ENCODE peak calls at places on chromosomes 5 and 9, in five cellular contexts. One of them, this sample, is unnamed. For H3K9me3, the result is how much of the 10 kb centered on the place peaks cover.

GRCh38 chr9:82645591-82645990 is 417.4 kb downstream of the RASEF start:
- DNase-seq in stomach: no peak
- DNase-seq in tibial nerve: no peak
- DNase-seq in sigmoid colon: no peak
- DNase-seq in A549: no peak
- DNase-seq in this sample: no peak

GRCh38 chr9:88583901-88584596 is 49.1 kb downstream of the NXNL2 start:
- DNase-seq in stomach: no peak
- DNase-seq in A549: no peak
- DNase-seq in tibial nerve: no peak
- DNase-seq in sigmoid colon: no peak
- DNase-seq in this sample: no peak

GRCh38 chr9:10282084-10282483 is 330.7 kb downstream of the PTPRD start:
- DNase-seq in sigmoid colon: no peak
- DNase-seq in stomach: no peak
- DNase-seq in A549: no peak
- DNase-seq in tibial nerve: no peak
- DNase-seq in this sample: no peak

GRCh38 chr5:127001621-127002296 is 28.6 kb downstream of the MARCHF3 start:
- DNase-seq in stomach: no peak
- DNase-seq in tibial nerve: no peak
- DNase-seq in A549: no peak
- DNase-seq in sigmoid colon: no peak
- DNase-seq in this sample: no peak

GRCh38 chr9:26744362-26744965 is 148.1 kb downstream of the CAAP1 start:
- DNase-seq in tibial nerve: no peak
- DNase-seq in A549: peak
- DNase-seq in sigmoid colon: no peak
- DNase-seq in stomach: no peak
- DNase-seq in this sample: no peak

GRCh38 chr9:79592736-79593493 is 21.1 kb downstream of the TLE4 start:
- DNase-seq in A549: no peak
- DNase-seq in sigmoid colon: no peak
- DNase-seq in tibial nerve: no peak
- DNase-seq in stomach: no peak
- DNase-seq in this sample: no peak

GRCh38 chr9:114706709-114707108 is 24.7 kb upstream of the TEX48 start:
- DNase-seq in sigmoid colon: no peak
- DNase-seq in A549: no peak
- DNase-seq in stomach: no peak
- DNase-seq in tibial nerve: no peak
- DNase-seq in this sample: no peak

GRCh38 chr5:95838001-95838520 is 15.5 kb upstream of the GLRX start:
- DNase-seq in A549: no peak
- DNase-seq in sigmoid colon: no peak
- DNase-seq in stomach: no peak
- DNase-seq in tibial nerve: no peak
- DNase-seq in this sample: no peak

GRCh38 chr5:124705577-124705976 is 40.9 kb downstream of the ZNF608 start:
- DNase-seq in sigmoid colon: no peak
- DNase-seq in A549: no peak
- DNase-seq in tibial nerve: no peak
- DNase-seq in stomach: no peak
- DNase-seq in this sample: no peak

GRCh38 chr9:70080481-70081119 is 37.0 kb downstream of the MAMDC2 start:
- DNase-seq in tibial nerve: peak
- DNase-seq in sigmoid colon: peak
- DNase-seq in A549: no peak
- DNase-seq in stomach: no peak
- DNase-seq in this sample: peak

GRCh38 chr9:90219548-90220118 is 423.0 kb downstream of the DIRAS2 start:
- DNase-seq in stomach: peak
- DNase-seq in A549: peak
- DNase-seq in tibial nerve: peak
- DNase-seq in sigmoid colon: no peak
- DNase-seq in this sample: no peak

GRCh38 chr5:122053181-122054109 is 24.6 kb downstream of the LOX start:
- DNase-seq in A549: no peak
- DNase-seq in tibial nerve: no peak
- DNase-seq in sigmoid colon: peak
- DNase-seq in stomach: no peak
- DNase-seq in this sample: no peak

GRCh38 chr5:90709323-90710148 is 150.9 kb downstream of the ADGRV1 start:
- DNase-seq in A549: peak
- DNase-seq in tibial nerve: peak
- DNase-seq in stomach: peak
- DNase-seq in sigmoid colon: no peak
- DNase-seq in this sample: no peak

GRCh38 chr9:135455401-135456030 is 24.1 kb upstream of the PPP1R26 start:
- DNase-seq in stomach: no peak
- DNase-seq in sigmoid colon: no peak
- DNase-seq in A549: no peak
- DNase-seq in tibial nerve: no peak
- DNase-seq in this sample: no peak

GRCh38 chr9:18115131-18115530 is 358.8 kb upstream of the ADAMTSL1 start:
- DNase-seq in sigmoid colon: no peak
- DNase-seq in stomach: no peak
- DNase-seq in A549: no peak
- DNase-seq in tibial nerve: no peak
- DNase-seq in this sample: peak

GRCh38 chr9:110921705-110922104 is 116.6 kb downstream of the LPAR1 start:
- DNase-seq in stomach: no peak
- DNase-seq in A549: no peak
- DNase-seq in tibial nerve: no peak
- DNase-seq in sigmoid colon: no peak
- DNase-seq in this sample: no peak

GRCh38 chr5:12392246-12392645 is 488.0 kb upstream of the CTNND2 start:
- DNase-seq in tibial nerve: no peak
- DNase-seq in A549: no peak
- DNase-seq in stomach: no peak
- DNase-seq in sigmoid colon: no peak
- DNase-seq in this sample: no peak

GRCh38 chr9:137461663-137462395 is 2.7 kb upstream of the NSMF start:
- DNase-seq in tibial nerve: no peak
- DNase-seq in stomach: peak
- DNase-seq in sigmoid colon: peak
- DNase-seq in A549: peak
- DNase-seq in this sample: peak

GRCh38 chr5:117889592-117889991 is 1098.8 kb downstream of the DTWD2 start:
- DNase-seq in A549: no peak
- DNase-seq in stomach: no peak
- DNase-seq in sigmoid colon: no peak
- DNase-seq in tibial nerve: no peak
- DNase-seq in this sample: no peak

GRCh38 chr5:135502836-135503520 is 32.8 kb downstream of the NEUROG1 start:
- DNase-seq in sigmoid colon: no peak
- DNase-seq in stomach: no peak
- DNase-seq in tibial nerve: no peak
- DNase-seq in A549: no peak
- DNase-seq in this sample: no peak

GRCh38 chr9:111691686-111692329 is 30.4 kb downstream of the GNG10 start:
- DNase-seq in sigmoid colon: no peak
- DNase-seq in stomach: no peak
- DNase-seq in A549: peak
- DNase-seq in tibial nerve: no peak
- DNase-seq in this sample: no peak

GRCh38 chr9:91746904-91747303 is 203.1 kb downstream of the ROR2 start:
- DNase-seq in stomach: no peak
- DNase-seq in tibial nerve: no peak
- DNase-seq in A549: no peak
- DNase-seq in sigmoid colon: no peak
- DNase-seq in this sample: no peak

GRCh38 chr5:174998131-174998730 is 273.8 kb downstream of the MSX2 start:
- DNase-seq in sigmoid colon: no peak
- DNase-seq in tibial nerve: no peak
- DNase-seq in stomach: no peak
- DNase-seq in A549: no peak
- DNase-seq in this sample: no peak

GRCh38 chr5:18772475-18772874 is 1138.2 kb downstream of the TAF11L14 start:
- DNase-seq in stomach: no peak
- DNase-seq in sigmoid colon: no peak
- DNase-seq in tibial nerve: no peak
- DNase-seq in A549: peak
- DNase-seq in this sample: no peak

GRCh38 chr9:130681769-130682489 is 11.7 kb upstream of the EXOSC2 start:
- DNase-seq in stomach: no peak
- DNase-seq in sigmoid colon: no peak
- DNase-seq in tibial nerve: no peak
- DNase-seq in A549: no peak
- DNase-seq in this sample: peak

GRCh38 chr5:135353952-135354721 is 44.9 kb downstream of the MACROH2A1 start:
- DNase-seq in sigmoid colon: peak
- DNase-seq in stomach: no peak
- DNase-seq in A549: no peak
- DNase-seq in tibial nerve: no peak
- DNase-seq in this sample: no peak

GRCh38 chr5:140111859-140112551 is 1.9 kb upstream of the PURA start:
- DNase-seq in A549: no peak
- DNase-seq in tibial nerve: no peak
- DNase-seq in stomach: no peak
- DNase-seq in sigmoid colon: no peak
- DNase-seq in this sample: no peak

GRCh38 chr5:6652025-6652424 is 18.8 kb downstream of the SRD5A1 start:
- DNase-seq in stomach: no peak
- DNase-seq in A549: no peak
- DNase-seq in sigmoid colon: no peak
- DNase-seq in tibial nerve: no peak
- DNase-seq in this sample: no peak

GRCh38 chr5:10338996-10339903 is 14.2 kb upstream of the MARCHF6 start:
- DNase-seq in stomach: no peak
- DNase-seq in sigmoid colon: peak
- DNase-seq in tibial nerve: no peak
- DNase-seq in A549: no peak
- DNase-seq in this sample: peak

GRCh38 chr5:143641549-143641955 is 170.4 kb upstream of the HMHB1 start:
- DNase-seq in tibial nerve: no peak
- DNase-seq in sigmoid colon: no peak
- DNase-seq in A549: no peak
- DNase-seq in stomach: no peak
- DNase-seq in this sample: no peak

GRCh38 chr9:128033609-128034008 is 33.5 kb downstream of the NAIF1 start:
- DNase-seq in tibial nerve: no peak
- DNase-seq in sigmoid colon: no peak
- DNase-seq in A549: no peak
- DNase-seq in stomach: no peak
- DNase-seq in this sample: no peak

GRCh38 chr9:133207021-133207531 is 2.0 kb downstream of the OBP2B start:
- DNase-seq in tibial nerve: no peak
- DNase-seq in A549: no peak
- DNase-seq in stomach: no peak
- DNase-seq in sigmoid colon: peak
- DNase-seq in this sample: no peak

GRCh38 chr5:24783596-24783995 is 138.8 kb upstream of the CDH10 start:
- DNase-seq in A549: no peak
- DNase-seq in stomach: no peak
- DNase-seq in sigmoid colon: no peak
- DNase-seq in tibial nerve: no peak
- DNase-seq in this sample: no peak

GRCh38 chr5:139391570-139392323 is 2.0 kb upstream of the MZB1 start:
- DNase-seq in sigmoid colon: no peak
- DNase-seq in stomach: no peak
- DNase-seq in A549: peak
- DNase-seq in tibial nerve: no peak
- DNase-seq in this sample: peak

GRCh38 chr5:57207681-57208080 is 33.8 kb downstream of the GPBP1 start:
- DNase-seq in tibial nerve: no peak
- DNase-seq in A549: no peak
- DNase-seq in stomach: no peak
- DNase-seq in sigmoid colon: peak
- DNase-seq in this sample: no peak
- TF ChIP-seq EP300 in tibial nerve: no peak
- TF ChIP-seq EP300 in A549: no peak
- TF ChIP-seq EP300 in stomach: no peak
- TF ChIP-seq EP300 in sigmoid colon: peak
- TF ChIP-seq EP300 in this sample: no peak

GRCh38 chr5:141182248-141182647 is at the start of gene PCDHB16:
- DNase-seq in sigmoid colon: peak
- DNase-seq in A549: no peak
- DNase-seq in stomach: no peak
- DNase-seq in tibial nerve: peak
- DNase-seq in this sample: peak
- H3K9me3 ChIP-seq in sigmoid colon: under half
- H3K9me3 ChIP-seq in A549: under half
- H3K9me3 ChIP-seq in stomach: half or more
- H3K9me3 ChIP-seq in tibial nerve: half or more
- H3K9me3 ChIP-seq in this sample: under half

GRCh38 chr9:2623866-2624682 is 2.5 kb downstream of the VLDLR start:
- DNase-seq in stomach: no peak
- DNase-seq in sigmoid colon: no peak
- DNase-seq in tibial nerve: no peak
- DNase-seq in A549: no peak
- DNase-seq in this sample: no peak

GRCh38 chr9:2621678-2622360 is at the start of gene VLDLR:
- DNase-seq in stomach: peak
- DNase-seq in sigmoid colon: peak
- DNase-seq in tibial nerve: no peak
- DNase-seq in A549: peak
- DNase-seq in this sample: peak

GRCh38 chr9:2625427-2625826 is 3.8 kb downstream of the VLDLR start:
- DNase-seq in sigmoid colon: no peak
- DNase-seq in stomach: no peak
- DNase-seq in A549: no peak
- DNase-seq in tibial nerve: no peak
- DNase-seq in this sample: no peak

GRCh38 chr9:2622361-2623045 is 916 bp downstream of the VLDLR start:
- DNase-seq in tibial nerve: no peak
- DNase-seq in stomach: peak
- DNase-seq in sigmoid colon: peak
- DNase-seq in A549: peak
- DNase-seq in this sample: peak

GRCh38 chr9:2623046-2623865 is 1.7 kb downstream of the VLDLR start:
- DNase-seq in stomach: peak
- DNase-seq in sigmoid colon: peak
- DNase-seq in A549: peak
- DNase-seq in tibial nerve: no peak
- DNase-seq in this sample: peak
- TF ChIP-seq POLR2A in stomach: peak
- TF ChIP-seq POLR2A in sigmoid colon: no peak
- TF ChIP-seq POLR2A in A549: peak
- TF ChIP-seq POLR2A in tibial nerve: peak
- TF ChIP-seq POLR2A in this sample: peak

GRCh38 chr9:86354048-86354881 is at the start of gene TUT7:
- DNase-seq in A549: peak
- DNase-seq in sigmoid colon: peak
- DNase-seq in stomach: peak
- DNase-seq in tibial nerve: peak
- DNase-seq in this sample: peak
- TF ChIP-seq EP300 in A549: no peak
- TF ChIP-seq EP300 in sigmoid colon: no peak
- TF ChIP-seq EP300 in stomach: no peak
- TF ChIP-seq EP300 in tibial nerve: peak
- TF ChIP-seq EP300 in this sample: no peak

GRCh38 chr5:166672431-166672830 is 1619.0 kb upstream of the WWC1 start:
- DNase-seq in sigmoid colon: no peak
- DNase-seq in A549: no peak
- DNase-seq in tibial nerve: no peak
- DNase-seq in stomach: no peak
- DNase-seq in this sample: no peak
- H3K9me3 ChIP-seq in sigmoid colon: under half
- H3K9me3 ChIP-seq in A549: under half
- H3K9me3 ChIP-seq in tibial nerve: under half
- H3K9me3 ChIP-seq in stomach: under half
- H3K9me3 ChIP-seq in this sample: under half

This sample was measured in ovary.